ENCODE peak calls at places on chromosomes 7 and 10, in nine cellular contexts. V, K, B, Z, I, E, A, J and L are unnamed samples.
A peak's percentile ranks its signal among the peaks of the same experiment; 100 is the strongest.

GRCh38 chr7:32164341-32164996 is 94.3 kb upstream of the PDE1C start:
- DNase-seq in V (peak; percentile 15), K (no peak), B (no peak), Z (peak; percentile 62), I (no peak), E (no peak), A (no peak), J (peak; percentile 58), L (no peak)

GRCh38 chr7:57424515-57425238 is 25.3 kb upstream of the ZNF716 start:
- DNase-seq in V (no peak), K (no peak), B (no peak), Z (no peak), I (no peak), E (no peak), A (no peak), J (no peak), L (no peak)

GRCh38 chr10:25902002-25902401 is 32.0 kb upstream of the MYO3A start:
- DNase-seq in V (no peak), K (no peak), B (no peak), Z (no peak), I (no peak), E (no peak), A (no peak), J (no peak), L (no peak)

GRCh38 chr10:110376021-110376773 is 71.5 kb upstream of the SMNDC1 start:
- DNase-seq in V (no peak), K (no peak), B (no peak), Z (no peak), I (peak; percentile 60), E (no peak), A (peak; percentile 49), J (no peak), L (no peak)

GRCh38 chr10:33800545-33800944 is 466.1 kb upstream of the NRP1 start:
- DNase-seq in V (no peak), K (no peak), B (no peak), Z (no peak), I (no peak), E (no peak), A (no peak), J (no peak), L (no peak)

GRCh38 chr10:59709472-59710125 is at the start of gene SLC16A9:
- DNase-seq in V (peak; percentile 86), K (no peak), B (no peak), Z (peak; percentile 40), I (peak; percentile 46), E (peak; percentile 71), A (peak; percentile 75), J (peak; percentile 71), L (peak; percentile 79)

GRCh38 chr7:2109936-2110585 is 122.7 kb downstream of the MAD1L1 start:
- DNase-seq in V (peak; percentile 77), K (no peak), B (no peak), Z (peak; percentile 64), I (no peak), E (no peak), A (no peak), J (no peak), L (no peak)

GRCh38 chr7:73739387-73739767 is 775 bp upstream of the ABHD11 start:
- DNase-seq in V (peak; percentile 85), K (no peak), B (no peak), Z (no peak), I (no peak), E (no peak), A (no peak), J (no peak), L (no peak)

GRCh38 chr10:31887850-31888249 is 40.8 kb downstream of the ARHGAP12 start:
- DNase-seq in V (no peak), K (no peak), B (no peak), Z (no peak), I (no peak), E (no peak), A (no peak), J (no peak), L (no peak)

GRCh38 chr7:81846398-81846797 is 76.6 kb upstream of the HGF start:
- DNase-seq in V (peak; percentile 23), K (no peak), B (no peak), Z (peak; percentile 54), I (no peak), E (no peak), A (peak; percentile 41), J (no peak), L (no peak)

GRCh38 chr7:25894902-25895791 is 256.9 kb upstream of the NFE2L3 start:
- DNase-seq in V (peak; percentile 76), K (peak; percentile 53), B (peak; percentile 69), Z (peak; percentile 28), I (peak; percentile 74), E (peak; percentile 53), A (peak; percentile 76), J (peak; percentile 75), L (peak; percentile 81)

GRCh38 chr7:23471090-23471859 is 984 bp upstream of the IGF2BP3 start:
- DNase-seq in V (peak; percentile 99), K (no peak), B (no peak), Z (peak; percentile 57), I (no peak), E (peak; percentile 60), A (no peak), J (peak; percentile 63), L (no peak)

GRCh38 chr7:82624337-82624736 is 180.8 kb upstream of the CACNA2D1 start:
- DNase-seq in V (no peak), K (no peak), B (no peak), Z (peak; percentile 26), I (no peak), E (no peak), A (no peak), J (no peak), L (no peak)

GRCh38 chr7:124009321-124009720 is 23.5 kb downstream of the TMEM229A start:
- DNase-seq in V (peak; percentile 61), K (no peak), B (no peak), Z (no peak), I (no peak), E (no peak), A (no peak), J (no peak), L (no peak)

GRCh38 chr10:103794996-103795395 is 60.4 kb downstream of the SH3PXD2A start:
- DNase-seq in V (no peak), K (no peak), B (no peak), Z (no peak), I (no peak), E (no peak), A (no peak), J (no peak), L (no peak)

GRCh38 chr10:119225288-119225687 is 17.9 kb downstream of the GRK5 start:
- DNase-seq in V (no peak), K (no peak), B (no peak), Z (no peak), I (no peak), E (no peak), A (no peak), J (no peak), L (no peak)

GRCh38 chr7:79293655-79294142 is 159.8 kb downstream of the MAGI2 start:
- DNase-seq in V (peak; percentile 98), K (no peak), B (no peak), Z (peak; percentile 57), I (no peak), E (no peak), A (no peak), J (no peak), L (no peak)